ENCODE peak calls at places on chromosomes 7 and 10, in nine cellular contexts. One of them, this sample, is unnamed. For H3K4me1, the result is how much of the 10 kb centered on the place peaks cover.

GRCh38 chr10:75399461-75400162 is 2.0 kb downstream of the ZNF503 start:
- DNase-seq in upper lobe of left lung: peak
- DNase-seq in aorta: peak
- DNase-seq in HCT116: no peak
- DNase-seq in CD4-positive, CD25-positive, alpha-beta regulatory T cell: no peak
- DNase-seq in psoas muscle: peak
- DNase-seq in adrenal gland: peak
- DNase-seq in GM23338: peak
- DNase-seq in right atrium auricular region: peak
- DNase-seq in this sample: no peak

GRCh38 chr7:124550036-124550435 is 215.6 kb downstream of the GPR37 start:
- DNase-seq in upper lobe of left lung: no peak
- DNase-seq in aorta: no peak
- DNase-seq in HCT116: no peak
- DNase-seq in CD4-positive, CD25-positive, alpha-beta regulatory T cell: no peak
- DNase-seq in psoas muscle: no peak
- DNase-seq in adrenal gland: no peak
- DNase-seq in GM23338: no peak
- DNase-seq in right atrium auricular region: no peak
- DNase-seq in this sample: no peak

GRCh38 chr7:47329320-47329926 is 252.5 kb downstream of the TNS3 start:
- DNase-seq in upper lobe of left lung: peak
- DNase-seq in aorta: no peak
- DNase-seq in HCT116: no peak
- DNase-seq in CD4-positive, CD25-positive, alpha-beta regulatory T cell: no peak
- DNase-seq in psoas muscle: no peak
- DNase-seq in adrenal gland: peak
- DNase-seq in GM23338: no peak
- DNase-seq in right atrium auricular region: peak
- DNase-seq in this sample: no peak

GRCh38 chr7:80526472-80526871 is 14.6 kb upstream of the GNAT3 start:
- DNase-seq in upper lobe of left lung: no peak
- DNase-seq in aorta: no peak
- DNase-seq in HCT116: no peak
- DNase-seq in CD4-positive, CD25-positive, alpha-beta regulatory T cell: no peak
- DNase-seq in psoas muscle: no peak
- DNase-seq in adrenal gland: no peak
- DNase-seq in GM23338: no peak
- DNase-seq in right atrium auricular region: no peak
- DNase-seq in this sample: no peak

GRCh38 chr7:115910541-115911164 is 119.9 kb downstream of the TFEC start:
- DNase-seq in upper lobe of left lung: no peak
- DNase-seq in aorta: no peak
- DNase-seq in HCT116: peak
- DNase-seq in CD4-positive, CD25-positive, alpha-beta regulatory T cell: no peak
- DNase-seq in psoas muscle: no peak
- DNase-seq in adrenal gland: no peak
- DNase-seq in GM23338: peak
- DNase-seq in right atrium auricular region: no peak
- DNase-seq in this sample: no peak

GRCh38 chr10:14560794-14561765 is 213.6 kb downstream of the FAM107B start:
- DNase-seq in upper lobe of left lung: no peak
- DNase-seq in aorta: no peak
- DNase-seq in HCT116: no peak
- DNase-seq in CD4-positive, CD25-positive, alpha-beta regulatory T cell: no peak
- DNase-seq in psoas muscle: no peak
- DNase-seq in adrenal gland: no peak
- DNase-seq in GM23338: no peak
- DNase-seq in right atrium auricular region: no peak
- DNase-seq in this sample: no peak

GRCh38 chr7:69177326-69177897 is 420.9 kb upstream of the AUTS2 start:
- DNase-seq in upper lobe of left lung: no peak
- DNase-seq in aorta: no peak
- DNase-seq in HCT116: no peak
- DNase-seq in CD4-positive, CD25-positive, alpha-beta regulatory T cell: no peak
- DNase-seq in psoas muscle: no peak
- DNase-seq in adrenal gland: no peak
- DNase-seq in GM23338: no peak
- DNase-seq in right atrium auricular region: no peak
- DNase-seq in this sample: no peak

GRCh38 chr10:1327759-1328158 is 271.6 kb downstream of the WDR37 start:
- DNase-seq in upper lobe of left lung: no peak
- DNase-seq in aorta: no peak
- DNase-seq in HCT116: no peak
- DNase-seq in CD4-positive, CD25-positive, alpha-beta regulatory T cell: no peak
- DNase-seq in psoas muscle: no peak
- DNase-seq in adrenal gland: no peak
- DNase-seq in GM23338: no peak
- DNase-seq in right atrium auricular region: no peak
- DNase-seq in this sample: no peak

GRCh38 chr7:28956608-28957063 is 1.5 kb downstream of the TRIL start:
- DNase-seq in upper lobe of left lung: peak
- DNase-seq in aorta: peak
- DNase-seq in HCT116: no peak
- DNase-seq in CD4-positive, CD25-positive, alpha-beta regulatory T cell: no peak
- DNase-seq in psoas muscle: peak
- DNase-seq in adrenal gland: peak
- DNase-seq in GM23338: peak
- DNase-seq in right atrium auricular region: no peak
- DNase-seq in this sample: no peak

GRCh38 chr7:28958235-28958945 is at the start of gene TRIL:
- DNase-seq in upper lobe of left lung: peak
- DNase-seq in aorta: peak
- DNase-seq in HCT116: no peak
- DNase-seq in CD4-positive, CD25-positive, alpha-beta regulatory T cell: no peak
- DNase-seq in psoas muscle: peak
- DNase-seq in adrenal gland: peak
- DNase-seq in GM23338: peak
- DNase-seq in right atrium auricular region: peak
- DNase-seq in this sample: no peak

GRCh38 chr7:28955723-28956607 is 2.2 kb downstream of the TRIL start:
- DNase-seq in upper lobe of left lung: peak
- DNase-seq in aorta: peak
- DNase-seq in HCT116: no peak
- DNase-seq in CD4-positive, CD25-positive, alpha-beta regulatory T cell: no peak
- DNase-seq in psoas muscle: peak
- DNase-seq in adrenal gland: peak
- DNase-seq in GM23338: peak
- DNase-seq in right atrium auricular region: peak
- DNase-seq in this sample: no peak

GRCh38 chr7:28957822-28958234 is 302 bp downstream of the TRIL start:
- DNase-seq in upper lobe of left lung: no peak
- DNase-seq in aorta: peak
- DNase-seq in HCT116: no peak
- DNase-seq in CD4-positive, CD25-positive, alpha-beta regulatory T cell: no peak
- DNase-seq in psoas muscle: no peak
- DNase-seq in adrenal gland: no peak
- DNase-seq in GM23338: peak
- DNase-seq in right atrium auricular region: no peak
- DNase-seq in this sample: no peak

DNA sequence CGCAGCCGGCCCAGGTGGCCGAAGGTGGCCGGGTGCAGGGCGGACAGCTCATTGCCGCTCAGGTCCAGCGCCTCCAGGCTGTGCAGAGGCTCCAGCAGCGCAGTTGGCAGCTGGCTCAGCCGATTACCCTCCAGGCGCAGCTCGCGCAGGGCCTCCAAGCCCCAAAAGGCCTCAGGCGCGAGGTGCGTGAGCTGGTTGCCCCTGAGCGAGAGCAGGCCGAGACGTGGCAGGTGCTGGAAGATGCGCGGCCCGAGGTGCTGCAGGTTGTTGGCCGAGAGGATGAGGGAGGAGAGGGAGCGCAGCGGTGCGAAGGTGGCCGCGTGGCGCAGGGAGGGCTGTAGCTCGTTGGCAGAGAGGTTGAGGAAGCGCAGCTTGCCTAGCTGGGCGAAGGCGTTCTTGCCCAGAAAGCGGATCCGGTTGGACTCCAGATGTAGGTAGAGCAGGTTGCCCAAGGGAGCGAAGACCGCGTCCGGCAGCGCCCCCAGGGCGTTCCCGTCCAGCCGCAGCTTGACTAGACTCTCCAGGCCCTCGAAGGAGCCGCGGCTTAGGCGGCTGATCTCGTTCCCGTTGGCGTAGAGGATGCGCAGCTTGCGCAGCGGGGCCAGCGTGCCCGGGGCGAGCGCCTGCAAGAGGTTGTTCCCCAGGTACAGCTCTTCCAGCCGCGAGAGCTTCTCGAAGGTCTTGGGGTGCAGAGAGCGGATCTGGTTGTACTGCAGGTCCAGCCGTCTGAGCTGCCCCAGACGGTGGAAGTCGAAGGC is 887 bp downstream of the TRIL start:
- DNase-seq in upper lobe of left lung: peak
- DNase-seq in aorta: peak
- DNase-seq in HCT116: no peak
- DNase-seq in CD4-positive, CD25-positive, alpha-beta regulatory T cell: no peak
- DNase-seq in psoas muscle: peak
- DNase-seq in adrenal gland: peak
- DNase-seq in GM23338: peak
- DNase-seq in right atrium auricular region: no peak
- DNase-seq in this sample: no peak
- H3K4me3 ChIP-seq in upper lobe of left lung: peak
- H3K4me3 ChIP-seq in aorta: no peak
- H3K4me3 ChIP-seq in HCT116: no peak
- H3K4me3 ChIP-seq in CD4-positive, CD25-positive, alpha-beta regulatory T cell: no peak
- H3K4me3 ChIP-seq in psoas muscle: peak
- H3K4me3 ChIP-seq in adrenal gland: peak
- H3K4me3 ChIP-seq in GM23338: peak
- H3K4me3 ChIP-seq in right atrium auricular region: peak
- H3K4me3 ChIP-seq in this sample: no peak

DNA sequence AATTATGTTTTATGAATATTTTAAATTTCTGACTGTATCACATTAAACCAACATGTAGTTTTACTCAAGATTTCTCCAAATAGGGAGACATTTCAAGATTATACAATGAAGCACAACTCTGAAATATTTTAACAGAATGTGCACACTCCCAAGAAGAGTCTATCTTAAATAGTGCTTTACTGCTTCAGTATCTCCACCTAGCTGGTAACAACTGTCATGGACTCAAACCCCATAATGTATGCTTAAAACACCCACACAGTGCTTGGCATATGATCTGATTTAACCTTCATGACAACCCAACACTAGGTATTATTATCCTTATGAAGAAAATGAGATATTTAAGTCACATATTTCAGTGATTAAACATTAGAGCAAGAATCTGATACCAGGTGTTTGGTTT is 45.9 kb downstream of the ASZ1 start:
- DNase-seq in upper lobe of left lung: no peak
- DNase-seq in aorta: no peak
- DNase-seq in HCT116: no peak
- DNase-seq in CD4-positive, CD25-positive, alpha-beta regulatory T cell: no peak
- DNase-seq in psoas muscle: no peak
- DNase-seq in adrenal gland: no peak
- DNase-seq in GM23338: no peak
- DNase-seq in right atrium auricular region: no peak
- DNase-seq in this sample: no peak
- H3K4me1 ChIP-seq in upper lobe of left lung: under half
- H3K4me1 ChIP-seq in aorta: under half
- H3K4me1 ChIP-seq in HCT116: under half
- H3K4me1 ChIP-seq in CD4-positive, CD25-positive, alpha-beta regulatory T cell: under half
- H3K4me1 ChIP-seq in psoas muscle: under half
- H3K4me1 ChIP-seq in adrenal gland: under half
- H3K4me1 ChIP-seq in GM23338: under half
- H3K4me1 ChIP-seq in right atrium auricular region: under half
- H3K4me1 ChIP-seq in this sample: under half

DNA sequence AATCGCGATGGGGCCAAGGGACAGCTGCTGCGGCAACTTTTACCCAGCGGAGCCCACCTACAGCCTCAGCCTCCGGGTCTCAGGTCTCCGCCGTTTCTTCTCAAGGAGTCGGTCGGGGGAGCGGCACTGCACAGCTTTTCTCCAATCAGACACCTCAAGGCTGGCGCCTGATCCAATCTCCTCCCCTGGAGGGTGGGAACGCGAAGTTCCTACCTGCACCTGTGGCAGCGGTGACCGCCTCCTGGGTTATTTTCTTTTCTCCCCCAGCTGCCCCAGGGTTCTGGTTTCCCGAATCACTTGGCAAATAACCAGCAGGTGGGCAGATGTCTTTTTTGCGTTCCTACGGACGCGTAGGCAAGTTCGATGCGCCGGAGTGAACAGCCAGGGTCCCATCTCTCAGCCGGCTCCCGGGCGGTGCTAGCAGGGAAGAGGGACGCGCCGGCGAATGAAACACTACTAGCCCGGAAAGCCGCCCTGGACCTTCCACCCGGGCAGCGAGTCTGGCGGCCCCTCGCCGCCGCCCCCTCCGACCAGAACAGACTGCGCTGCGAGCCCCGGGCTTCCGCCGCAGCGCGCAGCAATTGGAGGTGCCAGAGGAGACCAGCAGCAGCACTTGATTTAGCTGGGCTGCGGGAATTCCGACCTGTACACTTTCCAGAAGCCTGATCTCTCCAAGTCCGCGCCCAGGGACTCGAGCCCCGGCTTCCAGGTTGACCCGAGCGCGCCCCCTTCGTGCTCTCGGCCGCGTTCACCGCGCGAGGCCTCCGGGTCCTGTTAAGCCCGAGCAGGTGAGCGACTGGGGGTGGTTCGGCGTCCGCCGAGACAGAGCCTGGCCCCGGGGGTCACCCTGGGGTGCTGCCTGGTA is at the start of gene PRR15:
- DNase-seq in upper lobe of left lung: peak
- DNase-seq in aorta: peak
- DNase-seq in HCT116: peak
- DNase-seq in CD4-positive, CD25-positive, alpha-beta regulatory T cell: no peak
- DNase-seq in psoas muscle: peak
- DNase-seq in adrenal gland: no peak
- DNase-seq in GM23338: peak
- DNase-seq in right atrium auricular region: no peak
- DNase-seq in this sample: no peak
- H3K4me3 ChIP-seq in upper lobe of left lung: no peak
- H3K4me3 ChIP-seq in aorta: peak
- H3K4me3 ChIP-seq in HCT116: peak
- H3K4me3 ChIP-seq in CD4-positive, CD25-positive, alpha-beta regulatory T cell: no peak
- H3K4me3 ChIP-seq in psoas muscle: peak
- H3K4me3 ChIP-seq in adrenal gland: peak
- H3K4me3 ChIP-seq in GM23338: peak
- H3K4me3 ChIP-seq in right atrium auricular region: peak
- H3K4me3 ChIP-seq in this sample: peak

GRCh38 chr10:80204193-80204714 is 1.1 kb downstream of the ANXA11 start:
- DNase-seq in upper lobe of left lung: peak
- DNase-seq in aorta: peak
- DNase-seq in HCT116: no peak
- DNase-seq in CD4-positive, CD25-positive, alpha-beta regulatory T cell: no peak
- DNase-seq in psoas muscle: peak
- DNase-seq in adrenal gland: no peak
- DNase-seq in GM23338: peak
- DNase-seq in right atrium auricular region: no peak
- DNase-seq in this sample: no peak

GRCh38 chr10:80201592-80202256 is 3.6 kb downstream of the ANXA11 start:
- DNase-seq in upper lobe of left lung: peak
- DNase-seq in aorta: peak
- DNase-seq in HCT116: no peak
- DNase-seq in CD4-positive, CD25-positive, alpha-beta regulatory T cell: no peak
- DNase-seq in psoas muscle: peak
- DNase-seq in adrenal gland: no peak
- DNase-seq in GM23338: no peak
- DNase-seq in right atrium auricular region: no peak
- DNase-seq in this sample: no peak

GRCh38 chr10:80203835-80204148 is 1.5 kb downstream of the ANXA11 start:
- DNase-seq in upper lobe of left lung: no peak
- DNase-seq in aorta: no peak
- DNase-seq in HCT116: no peak
- DNase-seq in CD4-positive, CD25-positive, alpha-beta regulatory T cell: no peak
- DNase-seq in psoas muscle: no peak
- DNase-seq in adrenal gland: no peak
- DNase-seq in GM23338: no peak
- DNase-seq in right atrium auricular region: no peak
- DNase-seq in this sample: no peak

GRCh38 chr10:80204801-80205477 is 398 bp downstream of the ANXA11 start:
- DNase-seq in upper lobe of left lung: no peak
- DNase-seq in aorta: peak
- DNase-seq in HCT116: no peak
- DNase-seq in CD4-positive, CD25-positive, alpha-beta regulatory T cell: peak
- DNase-seq in psoas muscle: peak
- DNase-seq in adrenal gland: peak
- DNase-seq in GM23338: peak
- DNase-seq in right atrium auricular region: no peak
- DNase-seq in this sample: peak

GRCh38 chr10:80202934-80203834 is 2.2 kb downstream of the ANXA11 start:
- DNase-seq in upper lobe of left lung: peak
- DNase-seq in aorta: peak
- DNase-seq in HCT116: peak
- DNase-seq in CD4-positive, CD25-positive, alpha-beta regulatory T cell: peak
- DNase-seq in psoas muscle: peak
- DNase-seq in adrenal gland: peak
- DNase-seq in GM23338: peak
- DNase-seq in right atrium auricular region: peak
- DNase-seq in this sample: peak
- H3K4me1 ChIP-seq in upper lobe of left lung: half or more
- H3K4me1 ChIP-seq in aorta: under half
- H3K4me1 ChIP-seq in HCT116: half or more
- H3K4me1 ChIP-seq in CD4-positive, CD25-positive, alpha-beta regulatory T cell: half or more
- H3K4me1 ChIP-seq in psoas muscle: half or more
- H3K4me1 ChIP-seq in adrenal gland: under half
- H3K4me1 ChIP-seq in GM23338: under half
- H3K4me1 ChIP-seq in right atrium auricular region: under half
- H3K4me1 ChIP-seq in this sample: under half

This sample was measured in DND-41.